ENCODE peak calls at places on chromosome 19, in seven cellular contexts. L, Z, U, D, W, M and O are unnamed samples.

GRCh38 chr19:33794578-33795369 is 1.9 kb upstream of the KCTD15 start:
- DNase-seq in Z (no peak), L (no peak), D (no peak), U (no peak), M (peak; percentile 35), W (peak; percentile 40), O (no peak)

GRCh38 chr19:47680858-47681332 is 32.3 kb upstream of the EHD2 start:
- DNase-seq in W (no peak), Z (no peak), L (no peak), M (no peak), U (no peak), D (no peak), O (no peak)

GRCh38 chr19:53492153-53492552 is 24.6 kb downstream of the ZNF813 start:
- DNase-seq in Z (no peak), M (no peak), L (no peak), U (no peak), D (no peak), W (no peak), O (no peak)

GRCh38 chr19:52114691-52115090 is 19.1 kb upstream of the ZNF841 start:
- DNase-seq in L (no peak), M (no peak), Z (no peak), W (no peak), U (no peak), D (no peak), O (no peak)

GRCh38 chr19:6091771-6092291 is 18.5 kb downstream of the RFX2 start:
- DNase-seq in U (no peak), Z (no peak), D (no peak), L (no peak), W (no peak), M (no peak), O (no peak)

GRCh38 chr19:16327911-16328823 is 3.5 kb downstream of the KLF2 start:
- DNase-seq in U (no peak), L (no peak), D (peak; percentile 89), W (peak; percentile 79), M (no peak), Z (no peak), O (peak; percentile 69)

GRCh38 chr19:46616631-46617322 is 8.1 kb downstream of the PTGIR start:
- DNase-seq in L (no peak), Z (no peak), D (peak; percentile 45), W (peak; percentile 71), U (peak; percentile 65), M (peak; percentile 73), O (no peak)

GRCh38 chr19:31214086-31214485 is 135.2 kb downstream of the TSHZ3 start:
- DNase-seq in W (peak; percentile 19), D (peak; percentile 87), M (no peak), U (peak; percentile 80), L (peak; percentile 98), Z (no peak), O (peak; percentile 98)

GRCh38 chr19:4380254-4380727 is 20.1 kb downstream of the SH3GL1 start:
- DNase-seq in M (no peak), Z (no peak), W (peak; percentile 55), U (no peak), D (peak; percentile 74), L (no peak), O (no peak)

GRCh38 chr19:21482863-21483276 is 22.5 kb upstream of the ZNF429 start:
- DNase-seq in U (peak; percentile 22), W (peak; percentile 63), D (peak; percentile 77), L (no peak), Z (no peak), M (peak; percentile 39), O (no peak)

GRCh38 chr19:29383696-29384095 is 142.1 kb upstream of the VSTM2B start:
- DNase-seq in L (no peak), Z (no peak), W (no peak), M (no peak), U (no peak), D (no peak), O (no peak)

GRCh38 chr19:29678484-29679106 is 13.3 kb downstream of the PLEKHF1 start:
- DNase-seq in Z (no peak), U (no peak), W (peak; percentile 86), D (peak; percentile 97), L (no peak), M (no peak), O (no peak)

GRCh38 chr19:53545271-53546065 is 7.5 kb downstream of the ZNF331 start:
- DNase-seq in D (no peak), M (no peak), L (peak; percentile 46), Z (no peak), U (peak; percentile 98), W (no peak), O (no peak)

GRCh38 chr19:10111405-10111811 is at the start of gene P2RY11:
- DNase-seq in M (no peak), U (no peak), D (peak; percentile 56), L (no peak), W (no peak), Z (no peak), O (no peak)

GRCh38 chr19:1262687-1263123 is 6.4 kb upstream of the CIRBP start:
- DNase-seq in Z (no peak), U (no peak), L (no peak), D (peak; percentile 62), M (no peak), W (no peak), O (no peak)

GRCh38 chr19:6678690-6679109 is 8.7 kb upstream of the TNFSF14 start:
- DNase-seq in U (peak; percentile 79), D (no peak), L (no peak), M (no peak), Z (no peak), W (no peak), O (no peak)

GRCh38 chr19:29666634-29667389 is 1.6 kb downstream of the PLEKHF1 start:
- DNase-seq in U (no peak), W (peak; percentile 79), D (peak; percentile 88), Z (no peak), M (peak; percentile 56), L (no peak), O (no peak)

GRCh38 chr19:7679017-7679720 is 1.5 kb upstream of the TRAPPC5 start:
- DNase-seq in W (no peak), Z (no peak), U (peak; percentile 55), L (no peak), D (peak; percentile 64), M (no peak), O (no peak)

GRCh38 chr19:11324079-11324661 is 15.3 kb downstream of the RAB3D start:
- DNase-seq in Z (no peak), D (peak; percentile 85), M (no peak), L (peak; percentile 87), W (peak; percentile 74), U (peak; percentile 57), O (peak; percentile 65)

DNA sequence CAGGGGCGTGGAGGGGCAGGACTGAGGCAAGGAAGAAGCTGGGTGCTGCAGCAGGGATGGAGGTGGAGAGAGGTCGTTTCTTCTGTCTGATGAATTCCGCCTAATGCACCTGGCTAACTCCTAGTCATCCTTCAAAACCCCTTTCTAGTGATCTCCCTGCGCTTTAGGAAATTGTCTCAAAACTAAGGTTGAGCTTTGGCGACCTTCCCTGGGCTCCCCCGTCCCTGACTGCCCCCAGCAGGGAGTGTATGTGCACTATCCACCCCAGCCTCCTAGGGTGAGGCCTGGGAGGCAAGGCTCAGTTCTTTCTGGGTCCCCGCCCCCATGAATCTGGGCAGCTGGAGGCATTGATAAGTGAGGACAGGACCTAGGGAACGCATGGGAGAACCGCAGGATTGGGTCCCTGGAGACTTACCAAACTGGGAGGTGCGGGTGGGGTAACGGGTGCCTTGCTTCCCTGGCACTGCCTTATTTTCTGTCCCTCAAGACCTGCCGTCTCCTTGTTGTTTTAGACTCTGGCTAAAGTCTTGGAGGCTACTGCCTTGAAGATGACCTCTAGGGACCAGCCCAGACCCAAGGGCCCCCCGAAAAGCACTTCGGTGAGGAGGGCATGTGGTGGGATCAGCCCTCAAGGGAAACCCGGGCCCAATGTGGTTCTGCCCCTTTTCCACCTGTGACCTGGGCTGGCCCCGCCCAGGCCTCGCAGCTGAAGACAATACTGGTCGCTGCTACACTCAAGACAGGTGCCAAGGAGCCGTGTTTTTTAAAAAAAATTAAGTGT is 512 bp downstream of the TLE6 start:
- DNase-seq in Z (no peak), U (no peak), L (no peak), M (no peak), D (no peak), W (no peak), O (no peak)
- TF ChIP-seq CTCF in Z (no peak), U (no peak), L (no peak), M (no peak), D (no peak), W (no peak), O (no peak)

DNA sequence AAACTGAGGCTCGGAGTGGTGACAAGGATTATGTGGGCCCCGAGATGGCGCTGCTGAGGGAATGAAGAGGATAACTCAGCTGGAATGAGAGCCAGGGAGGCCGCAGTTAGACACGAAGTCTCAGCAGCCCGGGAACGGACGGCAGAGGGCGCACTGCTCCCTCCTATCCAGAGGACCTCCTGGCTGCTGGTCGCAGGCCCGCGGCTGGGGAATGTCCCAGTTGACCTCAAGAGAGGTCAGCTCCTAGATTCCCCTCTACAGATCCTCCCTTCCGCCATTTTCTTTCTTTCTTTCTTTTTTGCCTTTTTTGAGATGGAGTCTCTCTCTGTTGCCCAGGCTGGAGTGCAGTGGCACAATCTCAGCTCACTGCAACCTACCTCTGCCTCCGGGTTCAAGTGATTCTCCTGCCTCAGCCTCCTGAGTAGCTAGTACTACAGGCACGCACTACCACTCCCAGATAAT is 24.1 kb upstream of the ASPDH start:
- DNase-seq in M (peak; percentile 19), D (peak; percentile 81), L (peak; percentile 28), U (peak; percentile 90), Z (peak; percentile 78), W (peak; percentile 79), O (peak; percentile 33)
- TF ChIP-seq CTCF in M (no peak), D (peak; percentile 69), L (peak; percentile 93), U (peak; percentile 98), Z (peak; percentile 92), W (peak; percentile 83), O (peak; percentile 79)

GRCh38 chr19:44003461-44004134 is 841 bp downstream of the ZNF230 start:
- DNase-seq in L (no peak), M (no peak), Z (no peak), D (peak; percentile 48), W (no peak), U (no peak), O (no peak)

GRCh38 chr19:44010468-44010867 is 7.7 kb downstream of the ZNF230 start:
- DNase-seq in Z (no peak), L (no peak), D (no peak), M (no peak), U (no peak), W (no peak), O (no peak)

GRCh38 chr19:44005968-44006367 is 3.2 kb downstream of the ZNF230 start:
- DNase-seq in L (no peak), Z (no peak), W (no peak), U (no peak), M (no peak), D (no peak), O (no peak)

GRCh38 chr19:44002566-44003460 is at the start of gene ZNF230:
- DNase-seq in L (peak; percentile 63), U (peak; percentile 93), D (peak; percentile 93), M (peak; percentile 81), Z (peak; percentile 74), W (peak; percentile 86), O (peak; percentile 85)

GRCh38 chr19:44007473-44007872 is 4.7 kb downstream of the ZNF230 start:
- DNase-seq in L (no peak), M (no peak), D (no peak), U (no peak), Z (no peak), W (no peak), O (no peak)
- TF ChIP-seq CTCF in L (no peak), M (no peak), D (no peak), U (no peak), Z (no peak), W (no peak), O (no peak)

GRCh38 chr19:43956827-43957226 is 5.8 kb downstream of the ZNF221 start:
- DNase-seq in Z (no peak), D (no peak), W (no peak), M (no peak), L (no peak), U (no peak), O (no peak)

GRCh38 chr19:43950834-43951626 is at the start of gene ZNF221:
- DNase-seq in Z (peak; percentile 78), W (peak; percentile 87), M (peak; percentile 86), L (peak; percentile 95), D (peak; percentile 94), U (peak; percentile 93), O (peak; percentile 95)
- TF ChIP-seq CTCF in Z (peak; percentile 64), W (peak; percentile 64), M (no peak), L (peak; percentile 52), D (peak; percentile 41), U (peak; percentile 53), O (peak; percentile 51)